ENCODE peak calls at places on chromosome 10, in nine cellular contexts. L is amniotic stem cell, D is EL, J is tibial artery, C is H7, R is stomach, U is HT-29, W is GM06990, X is D341Med. Y is an unnamed sample.

GRCh38 chr10:47042815-47043750 is 131.9 kb downstream of the PTPN20 start:
- DNase-seq in R (no peak), W (no peak), D (no peak), J (peak), L (no peak), C (peak), U (no peak), X (no peak), Y (no peak)

GRCh38 chr10:6674282-6674681 is 94.2 kb upstream of the PRKCQ start:
- DNase-seq in U (no peak), C (no peak), W (no peak), J (no peak), X (no peak), R (no peak), D (no peak), L (no peak), Y (no peak)

GRCh38 chr10:7317799-7318446 is 92.9 kb downstream of the SFMBT2 start:
- DNase-seq in D (no peak), X (no peak), R (no peak), U (no peak), C (no peak), W (no peak), J (no peak), L (no peak), Y (no peak)

GRCh38 chr10:104293021-104293420 is 24.0 kb downstream of the GSTO2 start:
- DNase-seq in D (peak), L (no peak), U (no peak), R (no peak), X (no peak), C (no peak), J (no peak), W (no peak), Y (peak)

GRCh38 chr10:128775743-128776142 is 649.5 kb upstream of the MKI67 start:
- DNase-seq in W (no peak), U (no peak), J (no peak), C (no peak), D (no peak), R (no peak), X (no peak), L (no peak), Y (no peak)

GRCh38 chr10:125698599-125698998 is 15.6 kb upstream of the TEX36 start:
- DNase-seq in L (no peak), X (no peak), U (no peak), W (no peak), C (no peak), R (no peak), D (no peak), J (no peak), Y (no peak)

GRCh38 chr10:13740416-13740815 is 153.7 kb downstream of the PRPF18 start:
- DNase-seq in D (no peak), J (no peak), R (no peak), X (no peak), W (no peak), L (no peak), C (no peak), U (no peak), Y (no peak)

GRCh38 chr10:99945286-99945685 is 64.5 kb downstream of the DNMBP start:
- DNase-seq in U (peak), C (no peak), D (peak), J (no peak), X (no peak), L (no peak), W (no peak), R (peak), Y (peak)

GRCh38 chr10:29297678-29298077 is 8.8 kb downstream of the LYZL1 start:
- DNase-seq in U (no peak), J (no peak), L (no peak), X (no peak), R (no peak), C (no peak), D (no peak), W (no peak), Y (no peak)

GRCh38 chr10:63977329-63977923 is 456.2 kb downstream of the REEP3 start:
- DNase-seq in U (peak), X (peak), D (peak), J (no peak), C (peak), R (no peak), W (no peak), L (no peak), Y (peak)

GRCh38 chr10:23293145-23293724 is 51.4 kb downstream of the C10orf67 start:
- DNase-seq in J (no peak), R (no peak), X (peak), W (no peak), L (no peak), C (peak), D (peak), U (peak), Y (peak)

GRCh38 chr10:58322835-58323209 is 12.0 kb upstream of the UBE2D1 start:
- DNase-seq in L (no peak), R (no peak), D (no peak), U (no peak), C (no peak), J (no peak), X (no peak), W (no peak), Y (no peak)

GRCh38 chr10:74118794-74119193 is 31.8 kb downstream of the AP3M1 start:
- DNase-seq in L (no peak), W (no peak), C (no peak), J (no peak), D (peak), R (no peak), X (no peak), U (no peak), Y (peak)

GRCh38 chr10:76422769-76423168 is 991.3 kb downstream of the LRMDA start:
- DNase-seq in L (no peak), U (no peak), W (no peak), C (no peak), J (no peak), X (no peak), R (no peak), D (no peak), Y (peak)

GRCh38 chr10:1591045-1591444 is 146.3 kb downstream of the ADARB2 start:
- DNase-seq in C (no peak), R (no peak), L (no peak), D (no peak), J (no peak), X (no peak), U (no peak), W (no peak), Y (no peak)

GRCh38 chr10:101694674-101695403 is at the start of gene FBXW4:
- DNase-seq in X (peak), W (peak), R (peak), L (no peak), C (peak), U (peak), J (peak), D (peak), Y (no peak)

GRCh38 chr10:88032566-88032965 is 169.1 kb downstream of the PTEN start:
- DNase-seq in L (peak), U (no peak), C (no peak), R (no peak), J (no peak), D (peak), W (no peak), X (no peak), Y (peak)

GRCh38 chr10:98610855-98611254 is 164.1 kb upstream of the HPS1 start:
- DNase-seq in W (no peak), X (no peak), U (no peak), D (no peak), L (no peak), J (peak), C (no peak), R (no peak), Y (no peak)